ENCODE peak calls at places on chromosomes 3 and 15, in five cellular contexts. D, V, G, W and B are unnamed samples.

GRCh38 chr15:74889390-74889881 is 406 bp upstream of the MPI start:
- DNase-seq in G (no peak), W (no peak), V (peak), D (no peak), B (peak)

GRCh38 chr3:30493912-30494311 is 112.5 kb upstream of the TGFBR2 start:
- DNase-seq in D (no peak), W (no peak), V (no peak), G (no peak), B (no peak)

GRCh38 chr3:52527039-52527731 is 6.5 kb downstream of the NT5DC2 start:
- DNase-seq in D (no peak), V (peak), W (no peak), G (no peak), B (peak)

GRCh38 chr3:193665370-193665989 is 72.5 kb downstream of the OPA1 start:
- DNase-seq in G (peak), D (no peak), V (no peak), W (peak), B (no peak)

GRCh38 chr3:58340594-58341244 is 8.0 kb downstream of the PXK start:
- DNase-seq in G (no peak), W (no peak), V (no peak), D (no peak), B (no peak)

GRCh38 chr15:31273258-31273941 is 53.2 kb upstream of the KLF13 start:
- DNase-seq in G (no peak), W (no peak), D (no peak), V (peak), B (no peak)

GRCh38 chr3:66303556-66303955 is 82.8 kb downstream of the SLC25A26 start:
- DNase-seq in W (no peak), D (no peak), G (no peak), V (no peak), B (no peak)

GRCh38 chr15:71775857-71776256 is 34.5 kb upstream of the NR2E3 start:
- DNase-seq in V (no peak), G (no peak), W (no peak), D (no peak), B (no peak)

GRCh38 chr15:66196565-66196964 is 57.0 kb downstream of the MEGF11 start:
- DNase-seq in D (no peak), W (peak), V (no peak), G (no peak), B (no peak)

GRCh38 chr15:45827275-45827674 is 192.4 kb downstream of the SQOR start:
- DNase-seq in G (no peak), W (no peak), V (no peak), D (no peak), B (no peak)

GRCh38 chr3:29144807-29145206 is 136.1 kb upstream of the RBMS3 start:
- DNase-seq in G (no peak), V (no peak), W (no peak), D (no peak), B (no peak)

GRCh38 chr3:190127797-190128196 is 7.1 kb upstream of the P3H2 start:
- DNase-seq in D (no peak), G (no peak), W (no peak), V (no peak), B (no peak)

GRCh38 chr3:172627057-172627809 is 83.6 kb downstream of the NCEH1 start:
- DNase-seq in G (no peak), V (no peak), D (no peak), W (no peak), B (no peak)

GRCh38 chr3:171711461-171711860 is 98.8 kb downstream of the PLD1 start:
- DNase-seq in V (no peak), W (no peak), D (no peak), G (no peak), B (no peak)

GRCh38 chr15:50907866-50908208 is 646 bp upstream of the AP4E1 start:
- DNase-seq in V (no peak), W (peak), D (no peak), G (peak), B (no peak)

GRCh38 chr15:68775671-68776476 is 44.8 kb downstream of the ANP32A start:
- DNase-seq in G (no peak), W (no peak), V (peak), D (no peak), B (peak)

GRCh38 chr3:133927543-133928066 is 31.9 kb upstream of the RAB6B start:
- DNase-seq in W (no peak), D (peak), G (peak), V (peak), B (peak)

GRCh38 chr3:72702997-72703396 is 145.2 kb downstream of the SHQ1 start:
- DNase-seq in W (no peak), G (no peak), V (no peak), D (no peak), B (no peak)

GRCh38 chr3:12100784-12101183 is 57.9 kb downstream of the TIMP4 start:
- DNase-seq in V (no peak), D (no peak), W (no peak), G (no peak), B (no peak)

GRCh38 chr3:177800565-177800964 is 603.3 kb upstream of the TBL1XR1 start:
- DNase-seq in G (no peak), V (no peak), W (no peak), D (no peak), B (no peak)

GRCh38 chr15:56737791-56738190 is 4.5 kb upstream of the ZNF280D start:
- DNase-seq in G (no peak), V (no peak), D (no peak), W (no peak), B (no peak)

GRCh38 chr15:28081594-28081993 is 17.5 kb downstream of the OCA2 start:
- DNase-seq in G (no peak), V (no peak), D (no peak), W (no peak), B (no peak)

GRCh38 chr15:69217381-69217780 is 56.9 kb downstream of the GLCE start:
- DNase-seq in V (no peak), G (no peak), W (no peak), D (no peak), B (no peak)

GRCh38 chr15:63354771-63355650 is 26.6 kb downstream of the CA12 start:
- DNase-seq in W (peak), V (no peak), G (no peak), D (no peak), B (peak)

GRCh38 chr3:90080988-90081387 is 973.6 kb downstream of the EPHA3 start:
- DNase-seq in G (peak), W (no peak), V (no peak), D (no peak), B (no peak)

GRCh38 chr3:14209596-14210280 is 31.1 kb downstream of the LSM3 start:
- DNase-seq in V (no peak), W (no peak), G (no peak), D (no peak), B (no peak)

GRCh38 chr3:126370055-126370454 is 12.8 kb upstream of the KLF15 start:
- DNase-seq in V (peak), W (no peak), G (no peak), D (no peak), B (no peak)

GRCh38 chr3:164459526-164460151 is 618.7 kb downstream of the SI start:
- DNase-seq in G (peak), W (no peak), V (no peak), D (no peak), B (no peak)

GRCh38 chr3:158531334-158531733 is 39.7 kb upstream of the MLF1 start:
- DNase-seq in W (no peak), D (no peak), V (no peak), G (no peak), B (no peak)

GRCh38 chr3:190089711-190090110 is 31.0 kb downstream of the P3H2 start:
- DNase-seq in V (no peak), G (no peak), W (no peak), D (no peak), B (no peak)

GRCh38 chr3:152073267-152073666 is 195.5 kb upstream of the MBNL1 start:
- DNase-seq in W (no peak), V (no peak), G (no peak), D (no peak), B (no peak)

GRCh38 chr15:31585231-31585630 is 258.6 kb downstream of the KLF13 start:
- DNase-seq in V (no peak), D (no peak), G (no peak), W (no peak), B (no peak)

GRCh38 chr3:171688593-171688992 is 121.7 kb downstream of the PLD1 start:
- DNase-seq in V (no peak), D (no peak), G (no peak), W (no peak), B (no peak)

GRCh38 chr3:49198611-49199230 is 27.3 kb downstream of the KLHDC8B start:
- DNase-seq in W (no peak), G (no peak), D (no peak), V (no peak), B (no peak)

GRCh38 chr3:150746791-150747590 is 16.0 kb downstream of the SIAH2 start:
- DNase-seq in D (no peak), G (no peak), W (no peak), V (no peak), B (no peak)